ENCODE peak calls at places on chromosomes 12 and 14, in five cellular contexts. One of them, this sample, is unnamed.

GRCh38 chr14:72256055-72256454 is 323.8 kb downstream of the RGS6 start:
- DNase-seq in stimulated activated CD4-positive, alpha-beta T cell treated with anti-CD3 and anti-CD28 coated beads, Interleukin-15, amount 100 ng/mL, for 48 hours: no peak
- DNase-seq in activated CD4-positive, CD25-positive, alpha-beta regulatory T cell treated with anti-CD3 and anti-CD28 coated beads, Interleukin-2, amount 50 U/mL, for 16 hours: no peak
- DNase-seq in fibroblast of pulmonary artery: no peak
- DNase-seq in fibroblast of lung: peak; percentile 30
- DNase-seq in this sample: no peak

GRCh38 chr12:34163443-34163842 is 141.1 kb downstream of the ALG10 start:
- DNase-seq in stimulated activated CD4-positive, alpha-beta T cell treated with anti-CD3 and anti-CD28 coated beads, Interleukin-15, amount 100 ng/mL, for 48 hours: no peak
- DNase-seq in activated CD4-positive, CD25-positive, alpha-beta regulatory T cell treated with anti-CD3 and anti-CD28 coated beads, Interleukin-2, amount 50 U/mL, for 16 hours: no peak
- DNase-seq in fibroblast of pulmonary artery: no peak
- DNase-seq in fibroblast of lung: no peak
- DNase-seq in this sample: no peak

GRCh38 chr12:118013283-118013682 is 3.2 kb upstream of the RFC5 start:
- DNase-seq in stimulated activated CD4-positive, alpha-beta T cell treated with anti-CD3 and anti-CD28 coated beads, Interleukin-15, amount 100 ng/mL, for 48 hours: no peak
- DNase-seq in activated CD4-positive, CD25-positive, alpha-beta regulatory T cell treated with anti-CD3 and anti-CD28 coated beads, Interleukin-2, amount 50 U/mL, for 16 hours: no peak
- DNase-seq in fibroblast of pulmonary artery: peak; percentile 11
- DNase-seq in fibroblast of lung: no peak
- DNase-seq in this sample: no peak

GRCh38 chr12:124453419-124454351 is 113.7 kb downstream of the NCOR2 start:
- DNase-seq in stimulated activated CD4-positive, alpha-beta T cell treated with anti-CD3 and anti-CD28 coated beads, Interleukin-15, amount 100 ng/mL, for 48 hours: peak; percentile 78
- DNase-seq in activated CD4-positive, CD25-positive, alpha-beta regulatory T cell treated with anti-CD3 and anti-CD28 coated beads, Interleukin-2, amount 50 U/mL, for 16 hours: peak; percentile 63
- DNase-seq in fibroblast of pulmonary artery: peak; percentile 50
- DNase-seq in fibroblast of lung: peak; percentile 70
- DNase-seq in this sample: peak; percentile 72

GRCh38 chr12:63294327-63294632 is 143.3 kb upstream of the AVPR1A start:
- DNase-seq in stimulated activated CD4-positive, alpha-beta T cell treated with anti-CD3 and anti-CD28 coated beads, Interleukin-15, amount 100 ng/mL, for 48 hours: no peak
- DNase-seq in activated CD4-positive, CD25-positive, alpha-beta regulatory T cell treated with anti-CD3 and anti-CD28 coated beads, Interleukin-2, amount 50 U/mL, for 16 hours: no peak
- DNase-seq in fibroblast of pulmonary artery: peak; percentile 77
- DNase-seq in fibroblast of lung: peak; percentile 82
- DNase-seq in this sample: no peak

GRCh38 chr12:68792952-68793351 is 15.0 kb upstream of the MDM2 start:
- DNase-seq in stimulated activated CD4-positive, alpha-beta T cell treated with anti-CD3 and anti-CD28 coated beads, Interleukin-15, amount 100 ng/mL, for 48 hours: no peak
- DNase-seq in activated CD4-positive, CD25-positive, alpha-beta regulatory T cell treated with anti-CD3 and anti-CD28 coated beads, Interleukin-2, amount 50 U/mL, for 16 hours: no peak
- DNase-seq in fibroblast of pulmonary artery: peak; percentile 44
- DNase-seq in fibroblast of lung: no peak
- DNase-seq in this sample: peak; percentile 66

GRCh38 chr12:113030875-113031525 is 25.5 kb upstream of the DTX1 start:
- DNase-seq in stimulated activated CD4-positive, alpha-beta T cell treated with anti-CD3 and anti-CD28 coated beads, Interleukin-15, amount 100 ng/mL, for 48 hours: no peak
- DNase-seq in activated CD4-positive, CD25-positive, alpha-beta regulatory T cell treated with anti-CD3 and anti-CD28 coated beads, Interleukin-2, amount 50 U/mL, for 16 hours: no peak
- DNase-seq in fibroblast of pulmonary artery: peak; percentile 77
- DNase-seq in fibroblast of lung: peak; percentile 47
- DNase-seq in this sample: no peak

GRCh38 chr12:62698701-62699101 is 232.1 kb downstream of the MON2 start:
- DNase-seq in stimulated activated CD4-positive, alpha-beta T cell treated with anti-CD3 and anti-CD28 coated beads, Interleukin-15, amount 100 ng/mL, for 48 hours: no peak
- DNase-seq in activated CD4-positive, CD25-positive, alpha-beta regulatory T cell treated with anti-CD3 and anti-CD28 coated beads, Interleukin-2, amount 50 U/mL, for 16 hours: no peak
- DNase-seq in fibroblast of pulmonary artery: peak; percentile 82
- DNase-seq in fibroblast of lung: peak; percentile 85
- DNase-seq in this sample: no peak

GRCh38 chr12:39685854-39686608 is 66.4 kb upstream of the ABCD2 start:
- DNase-seq in stimulated activated CD4-positive, alpha-beta T cell treated with anti-CD3 and anti-CD28 coated beads, Interleukin-15, amount 100 ng/mL, for 48 hours: no peak
- DNase-seq in activated CD4-positive, CD25-positive, alpha-beta regulatory T cell treated with anti-CD3 and anti-CD28 coated beads, Interleukin-2, amount 50 U/mL, for 16 hours: no peak
- DNase-seq in fibroblast of pulmonary artery: no peak
- DNase-seq in fibroblast of lung: no peak
- DNase-seq in this sample: no peak

GRCh38 chr14:49612251-49612650 is 8.2 kb downstream of the RPL36AL start:
- DNase-seq in stimulated activated CD4-positive, alpha-beta T cell treated with anti-CD3 and anti-CD28 coated beads, Interleukin-15, amount 100 ng/mL, for 48 hours: no peak
- DNase-seq in activated CD4-positive, CD25-positive, alpha-beta regulatory T cell treated with anti-CD3 and anti-CD28 coated beads, Interleukin-2, amount 50 U/mL, for 16 hours: no peak
- DNase-seq in fibroblast of pulmonary artery: no peak
- DNase-seq in fibroblast of lung: no peak
- DNase-seq in this sample: no peak

GRCh38 chr12:26124491-26125450 is at the start of gene BHLHE41:
- DNase-seq in stimulated activated CD4-positive, alpha-beta T cell treated with anti-CD3 and anti-CD28 coated beads, Interleukin-15, amount 100 ng/mL, for 48 hours: no peak
- DNase-seq in activated CD4-positive, CD25-positive, alpha-beta regulatory T cell treated with anti-CD3 and anti-CD28 coated beads, Interleukin-2, amount 50 U/mL, for 16 hours: no peak
- DNase-seq in fibroblast of pulmonary artery: peak; percentile 60
- DNase-seq in fibroblast of lung: peak; percentile 82
- DNase-seq in this sample: no peak

GRCh38 chr14:75391953-75392352 is 35.9 kb upstream of the JDP2 start:
- DNase-seq in stimulated activated CD4-positive, alpha-beta T cell treated with anti-CD3 and anti-CD28 coated beads, Interleukin-15, amount 100 ng/mL, for 48 hours: no peak
- DNase-seq in activated CD4-positive, CD25-positive, alpha-beta regulatory T cell treated with anti-CD3 and anti-CD28 coated beads, Interleukin-2, amount 50 U/mL, for 16 hours: no peak
- DNase-seq in fibroblast of pulmonary artery: no peak
- DNase-seq in fibroblast of lung: no peak
- DNase-seq in this sample: no peak

GRCh38 chr12:47705239-47705570 is 625 bp downstream of the RPAP3 start:
- DNase-seq in stimulated activated CD4-positive, alpha-beta T cell treated with anti-CD3 and anti-CD28 coated beads, Interleukin-15, amount 100 ng/mL, for 48 hours: no peak
- DNase-seq in activated CD4-positive, CD25-positive, alpha-beta regulatory T cell treated with anti-CD3 and anti-CD28 coated beads, Interleukin-2, amount 50 U/mL, for 16 hours: no peak
- DNase-seq in fibroblast of pulmonary artery: peak; percentile 9
- DNase-seq in fibroblast of lung: no peak
- DNase-seq in this sample: no peak

GRCh38 chr12:105982022-105982421 is 156.7 kb downstream of the NUAK1 start:
- DNase-seq in stimulated activated CD4-positive, alpha-beta T cell treated with anti-CD3 and anti-CD28 coated beads, Interleukin-15, amount 100 ng/mL, for 48 hours: no peak
- DNase-seq in activated CD4-positive, CD25-positive, alpha-beta regulatory T cell treated with anti-CD3 and anti-CD28 coated beads, Interleukin-2, amount 50 U/mL, for 16 hours: no peak
- DNase-seq in fibroblast of pulmonary artery: no peak
- DNase-seq in fibroblast of lung: no peak
- DNase-seq in this sample: no peak

GRCh38 chr12:66055837-66056319 is 74.7 kb downstream of the LLPH start:
- DNase-seq in stimulated activated CD4-positive, alpha-beta T cell treated with anti-CD3 and anti-CD28 coated beads, Interleukin-15, amount 100 ng/mL, for 48 hours: no peak
- DNase-seq in activated CD4-positive, CD25-positive, alpha-beta regulatory T cell treated with anti-CD3 and anti-CD28 coated beads, Interleukin-2, amount 50 U/mL, for 16 hours: no peak
- DNase-seq in fibroblast of pulmonary artery: no peak
- DNase-seq in fibroblast of lung: no peak
- DNase-seq in this sample: peak; percentile 76

GRCh38 chr14:77299776-77300175 is 20.9 kb downstream of the POMT2 start:
- DNase-seq in stimulated activated CD4-positive, alpha-beta T cell treated with anti-CD3 and anti-CD28 coated beads, Interleukin-15, amount 100 ng/mL, for 48 hours: no peak
- DNase-seq in activated CD4-positive, CD25-positive, alpha-beta regulatory T cell treated with anti-CD3 and anti-CD28 coated beads, Interleukin-2, amount 50 U/mL, for 16 hours: no peak
- DNase-seq in fibroblast of pulmonary artery: no peak
- DNase-seq in fibroblast of lung: no peak
- DNase-seq in this sample: no peak

GRCh38 chr12:42802688-42803279 is 213.2 kb upstream of the PRICKLE1 start:
- DNase-seq in stimulated activated CD4-positive, alpha-beta T cell treated with anti-CD3 and anti-CD28 coated beads, Interleukin-15, amount 100 ng/mL, for 48 hours: no peak
- DNase-seq in activated CD4-positive, CD25-positive, alpha-beta regulatory T cell treated with anti-CD3 and anti-CD28 coated beads, Interleukin-2, amount 50 U/mL, for 16 hours: no peak
- DNase-seq in fibroblast of pulmonary artery: peak; percentile 28
- DNase-seq in fibroblast of lung: peak; percentile 60
- DNase-seq in this sample: no peak

GRCh38 chr12:13986031-13986430 is 4.6 kb upstream of the GRIN2B start:
- DNase-seq in stimulated activated CD4-positive, alpha-beta T cell treated with anti-CD3 and anti-CD28 coated beads, Interleukin-15, amount 100 ng/mL, for 48 hours: no peak
- DNase-seq in activated CD4-positive, CD25-positive, alpha-beta regulatory T cell treated with anti-CD3 and anti-CD28 coated beads, Interleukin-2, amount 50 U/mL, for 16 hours: no peak
- DNase-seq in fibroblast of pulmonary artery: no peak
- DNase-seq in fibroblast of lung: no peak
- DNase-seq in this sample: no peak

GRCh38 chr14:104724981-104725771 is 1.1 kb downstream of the ADSS1 start:
- DNase-seq in stimulated activated CD4-positive, alpha-beta T cell treated with anti-CD3 and anti-CD28 coated beads, Interleukin-15, amount 100 ng/mL, for 48 hours: no peak
- DNase-seq in activated CD4-positive, CD25-positive, alpha-beta regulatory T cell treated with anti-CD3 and anti-CD28 coated beads, Interleukin-2, amount 50 U/mL, for 16 hours: no peak
- DNase-seq in fibroblast of pulmonary artery: peak; percentile 49
- DNase-seq in fibroblast of lung: no peak
- DNase-seq in this sample: no peak

GRCh38 chr14:39781466-39781865 is 349.2 kb upstream of the FBXO33 start:
- DNase-seq in stimulated activated CD4-positive, alpha-beta T cell treated with anti-CD3 and anti-CD28 coated beads, Interleukin-15, amount 100 ng/mL, for 48 hours: no peak
- DNase-seq in activated CD4-positive, CD25-positive, alpha-beta regulatory T cell treated with anti-CD3 and anti-CD28 coated beads, Interleukin-2, amount 50 U/mL, for 16 hours: no peak
- DNase-seq in fibroblast of pulmonary artery: no peak
- DNase-seq in fibroblast of lung: no peak
- DNase-seq in this sample: no peak